ENCODE peak calls at places on chromosomes 7 and 10, in five cellular contexts. Q, B, T, O and Y are unnamed samples.
A peak's percentile ranks its signal among the peaks of the same experiment; 100 is the strongest.

GRCh38 chr7:21640150-21640549 is 97.3 kb downstream of the DNAH11 start:
- DNase-seq in Q (no peak), B (no peak), T (no peak), O (no peak), Y (no peak)

GRCh38 chr7:31493714-31494181 is 20.1 kb upstream of the ITPRID1 start:
- DNase-seq in Q (no peak), B (no peak), T (no peak), O (no peak), Y (no peak)

GRCh38 chr7:88069093-88069492 is 135.0 kb downstream of the ADAM22 start:
- DNase-seq in Q (no peak), B (no peak), T (no peak), O (no peak), Y (no peak)

GRCh38 chr10:34906021-34906965 is 91.2 kb upstream of the PARD3 start:
- DNase-seq in Q (peak; percentile 84), B (peak; percentile 42), T (peak; percentile 35), O (no peak), Y (no peak)

GRCh38 chr10:727162-727790 is 37.8 kb upstream of the DIP2C start:
- DNase-seq in Q (no peak), B (peak; percentile 8), T (no peak), O (no peak), Y (no peak)

GRCh38 chr10:22320591-22321155 is at the start of gene BMI1:
- DNase-seq in Q (peak; percentile 69), B (peak; percentile 87), T (peak; percentile 84), O (peak; percentile 59), Y (peak; percentile 44)

GRCh38 chr7:54978364-54979116 is 40.3 kb upstream of the EGFR start:
- DNase-seq in Q (no peak), B (no peak), T (no peak), O (no peak), Y (no peak)

GRCh38 chr7:80630611-80631010 is 7.8 kb upstream of the CD36 start:
- DNase-seq in Q (no peak), B (no peak), T (peak; percentile 7), O (no peak), Y (no peak)

GRCh38 chr7:157357129-157358040 is 20.6 kb downstream of the DNAJB6 start:
- DNase-seq in Q (no peak), B (no peak), T (no peak), O (no peak), Y (no peak)

GRCh38 chr10:80538481-80539185 is 931 bp downstream of the SH2D4B start:
- DNase-seq in Q (no peak), B (no peak), T (no peak), O (no peak), Y (no peak)

GRCh38 chr7:70334883-70335282 is 736.6 kb downstream of the AUTS2 start:
- DNase-seq in Q (no peak), B (no peak), T (no peak), O (no peak), Y (no peak)

GRCh38 chr10:71938211-71938610 is 26.0 kb upstream of the CHST3 start:
- DNase-seq in Q (no peak), B (no peak), T (no peak), O (no peak), Y (no peak)

GRCh38 chr10:71931295-71931694 is 32.9 kb upstream of the CHST3 start:
- DNase-seq in Q (no peak), B (no peak), T (no peak), O (no peak), Y (no peak)

GRCh38 chr10:71927669-71928592 is 36.3 kb upstream of the CHST3 start:
- DNase-seq in Q (no peak), B (no peak), T (no peak), O (no peak), Y (no peak)

GRCh38 chr10:71939304-71939703 is 24.9 kb upstream of the CHST3 start:
- DNase-seq in Q (no peak), B (no peak), T (no peak), O (no peak), Y (no peak)

DNA sequence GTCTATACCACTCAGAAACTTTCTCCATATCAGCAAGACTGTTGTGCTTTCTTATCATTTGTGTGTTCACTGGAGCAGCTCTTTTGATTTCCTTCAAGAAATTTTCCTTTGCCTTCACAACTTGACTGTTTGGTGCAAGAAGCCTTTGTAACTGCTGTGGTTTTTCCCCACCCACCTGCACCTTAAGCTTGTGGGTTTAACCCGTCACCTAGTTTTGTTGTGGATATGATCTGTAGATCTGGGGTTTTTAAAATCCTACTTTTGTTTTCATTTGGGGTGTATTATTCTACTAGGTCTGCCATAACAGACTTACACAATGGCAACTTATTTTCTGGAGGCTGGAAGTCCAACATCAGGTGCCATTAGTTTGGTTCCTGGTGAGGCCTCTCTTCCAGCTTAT is 30.5 kb upstream of the CHST3 start:
- DNase-seq in Q (no peak), B (no peak), T (no peak), O (no peak), Y (no peak)
- H3K9me3 ChIP-seq in Q (no peaks in the 10 kb centered on the region), B (no peaks in the 10 kb centered on the region), T (no peaks in the 10 kb centered on the region), O (no peaks in the 10 kb centered on the region), Y (no peaks in the 10 kb centered on the region)

DNA sequence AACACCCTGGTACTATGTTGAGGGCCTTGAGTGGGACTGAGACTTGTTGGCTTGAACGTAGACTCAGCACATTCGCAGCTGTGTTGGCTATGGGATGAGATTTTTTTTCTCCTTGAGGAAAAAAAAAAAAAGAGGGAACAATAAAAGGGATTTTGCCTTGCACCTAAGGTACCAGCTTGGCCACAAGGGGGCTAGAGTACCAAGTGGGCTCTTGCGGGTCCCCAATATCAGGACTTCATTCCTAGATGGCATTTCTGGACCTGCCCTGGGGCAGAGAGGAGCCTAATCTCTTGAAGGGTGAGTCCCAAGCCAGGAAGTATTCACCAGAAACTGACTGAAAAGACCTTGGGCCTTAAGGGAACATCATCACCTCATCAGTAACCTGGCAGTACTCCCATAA is 1083.6 kb upstream of the PHF14 start:
- DNase-seq in Q (no peak), B (no peak), T (peak; percentile 21), O (no peak), Y (no peak)
- H3K9me3 ChIP-seq in Q (no peaks in the 10 kb centered on the region), B (no peaks in the 10 kb centered on the region), T (no peaks in the 10 kb centered on the region), O (no peaks in the 10 kb centered on the region), Y (no peaks in the 10 kb centered on the region)

DNA sequence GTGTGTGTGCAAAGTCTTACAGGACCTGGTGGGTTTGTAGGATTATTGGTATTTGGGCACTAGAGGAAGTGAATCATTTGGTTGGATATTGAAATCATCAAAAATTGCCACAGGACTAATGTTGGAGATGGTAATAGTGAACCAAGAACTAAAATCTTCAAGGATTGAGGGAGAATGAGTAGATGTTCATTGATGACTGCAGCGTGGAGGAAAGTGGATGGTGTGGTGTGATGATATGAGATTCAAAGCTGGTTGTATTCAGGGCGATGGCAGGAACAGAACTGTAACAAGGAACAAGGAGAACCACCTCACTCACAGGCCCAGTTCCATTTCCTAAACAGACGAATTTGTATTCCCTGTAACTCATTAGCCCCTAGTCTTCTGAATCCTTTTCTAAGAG is 90.3 kb downstream of the TRIM24 start:
- DNase-seq in Q (no peak), B (no peak), T (no peak), O (no peak), Y (no peak)
- H3K9me3 ChIP-seq in Q (no peaks in the 10 kb centered on the region), B (no peaks in the 10 kb centered on the region), T (no peaks in the 10 kb centered on the region), O (no peaks in the 10 kb centered on the region), Y (peaks cover 6% of the 10 kb centered on the region)

DNA sequence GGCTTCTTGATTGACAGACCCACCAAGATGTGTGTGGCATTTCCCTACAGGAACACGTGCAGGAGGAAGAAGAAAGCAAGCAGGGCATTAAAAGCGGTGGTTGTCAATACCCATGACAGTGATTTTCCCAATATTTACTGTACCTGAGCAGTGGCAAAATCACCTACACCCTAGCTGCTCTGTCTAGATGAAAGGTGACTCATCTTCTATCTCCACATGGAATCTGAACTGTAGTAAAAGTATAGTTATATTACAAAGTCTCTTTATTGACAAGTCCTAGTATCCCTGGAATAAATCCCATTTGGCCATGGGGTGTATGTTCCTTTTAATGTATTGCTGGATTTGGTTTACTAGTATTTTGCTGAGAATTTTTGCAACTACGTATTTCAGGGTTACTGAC is 458.8 kb upstream of the SORCS1 start:
- DNase-seq in Q (no peak), B (no peak), T (no peak), O (no peak), Y (no peak)
- H3K9me3 ChIP-seq in Q (no peaks in the 10 kb centered on the region), B (no peaks in the 10 kb centered on the region), T (no peaks in the 10 kb centered on the region), O (no peaks in the 10 kb centered on the region), Y (peaks cover 3% of the 10 kb centered on the region)

GRCh38 chr7:158541330-158542010 is 46.2 kb downstream of the PTPRN2 start:
- DNase-seq in Q (no peak), B (no peak), T (no peak), O (no peak), Y (no peak)
- H3K9me3 ChIP-seq in Q (no peaks in the 10 kb centered on the region), B (no peaks in the 10 kb centered on the region), T (no peaks in the 10 kb centered on the region), O (no peaks in the 10 kb centered on the region), Y (no peaks in the 10 kb centered on the region)

GRCh38 chr10:130652544-130652943 is 516.4 kb downstream of the GLRX3 start:
- DNase-seq in Q (no peak), B (no peak), T (no peak), O (no peak), Y (no peak)
- H3K9me3 ChIP-seq in Q (no peaks in the 10 kb centered on the region), B (no peaks in the 10 kb centered on the region), T (no peaks in the 10 kb centered on the region), O (no peaks in the 10 kb centered on the region), Y (no peaks in the 10 kb centered on the region)